ENCODE peak calls at places on chromosomes 16 and 17, in five cellular contexts. A is spleen, V is PC-9, W is HFF-Myc, L is tibial artery. G is an unnamed sample.

GRCh38 chr17:49106366-49107210 is 26.0 kb upstream of the B4GALNT2 start:
- DNase-seq in A (no peak), V (peak; percentile 79), W (no peak), L (no peak), G (peak; percentile 37)

GRCh38 chr17:67390646-67391480 is 13.8 kb downstream of the PITPNC1 start:
- DNase-seq in A (peak; percentile 80), V (peak; percentile 95), W (peak; percentile 63), L (peak; percentile 69), G (peak; percentile 86)

GRCh38 chr16:48194828-48195566 is 39.2 kb upstream of the ABCC12 start:
- DNase-seq in A (no peak), V (peak; percentile 36), W (no peak), L (peak; percentile 20), G (peak; percentile 38)

GRCh38 chr17:45052052-45052772 is 780 bp upstream of the DCAKD start:
- DNase-seq in A (peak; percentile 85), V (no peak), W (no peak), L (no peak), G (no peak)

GRCh38 chr17:82675476-82676245 is 22.8 kb downstream of the RAB40B start:
- DNase-seq in A (no peak), V (no peak), W (no peak), L (no peak), G (no peak)

GRCh38 chr16:1654505-1655268 is 23.4 kb upstream of the JPT2 start:
- DNase-seq in A (no peak), V (no peak), W (no peak), L (no peak), G (no peak)

GRCh38 chr17:82242977-82243647 is 14.3 kb downstream of the SLC16A3 start:
- DNase-seq in A (peak; percentile 77), V (no peak), W (no peak), L (peak; percentile 95), G (peak; percentile 91)

GRCh38 chr17:50808888-50809287 is 26.5 kb upstream of the WFIKKN2 start:
- DNase-seq in A (no peak), V (no peak), W (no peak), L (no peak), G (no peak)

GRCh38 chr16:31141489-31142108 is 6.1 kb upstream of the PRSS8 start:
- DNase-seq in A (peak; percentile 87), V (peak; percentile 68), W (no peak), L (peak; percentile 83), G (no peak)

DNA sequence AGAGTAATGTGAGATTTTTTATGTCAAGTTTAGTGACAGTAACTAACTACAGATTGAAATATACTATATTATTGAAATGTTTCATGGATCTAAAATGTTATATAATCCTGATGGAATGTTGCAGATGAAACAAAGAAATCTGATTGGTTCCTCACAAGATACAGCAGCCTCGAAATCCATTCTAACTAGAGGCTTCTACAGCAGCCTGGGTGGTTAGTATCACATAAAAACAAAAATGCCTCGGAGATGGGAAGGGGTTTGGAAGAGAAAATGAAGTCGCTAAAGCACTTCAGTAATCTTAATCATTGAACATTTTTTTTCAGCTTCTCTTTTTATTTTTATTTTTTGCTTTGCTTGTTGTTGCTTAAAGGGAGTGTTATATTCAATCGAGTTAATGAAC is 75.2 kb downstream of the TANC2 start:
- DNase-seq in A (no peak), V (no peak), W (no peak), L (no peak), G (peak; percentile 7)
- H3K4me3 ChIP-seq in A (no peak overlapping the region), V (no peak overlapping the region), W (no peak overlapping the region), L (no peak overlapping the region), G (no peak overlapping the region)

GRCh38 chr16:57233944-57234706 is 10.9 kb upstream of the ARL2BP start:
- DNase-seq in A (no peak), V (no peak), W (no peak), L (no peak), G (no peak)
- TF ChIP-seq CTCF in A (no peak), V (no peak), W (no peak), L (no peak), G (no peak)

GRCh38 chr17:79039171-79039570 is 15.2 kb downstream of the C1QTNF1 start:
- DNase-seq in A (peak; percentile 12), V (no peak), W (no peak), L (peak; percentile 64), G (no peak)

GRCh38 chr17:79041041-79041570 is 17.1 kb downstream of the C1QTNF1 start:
- DNase-seq in A (peak; percentile 50), V (no peak), W (no peak), L (no peak), G (no peak)

GRCh38 chr17:79036609-79037008 is 12.6 kb downstream of the C1QTNF1 start:
- DNase-seq in A (no peak), V (peak; percentile 77), W (peak; percentile 76), L (peak; percentile 71), G (peak; percentile 95)

GRCh38 chr17:79036181-79036580 is 12.2 kb downstream of the C1QTNF1 start:
- DNase-seq in A (no peak), V (no peak), W (no peak), L (peak; percentile 50), G (no peak)

DNA sequence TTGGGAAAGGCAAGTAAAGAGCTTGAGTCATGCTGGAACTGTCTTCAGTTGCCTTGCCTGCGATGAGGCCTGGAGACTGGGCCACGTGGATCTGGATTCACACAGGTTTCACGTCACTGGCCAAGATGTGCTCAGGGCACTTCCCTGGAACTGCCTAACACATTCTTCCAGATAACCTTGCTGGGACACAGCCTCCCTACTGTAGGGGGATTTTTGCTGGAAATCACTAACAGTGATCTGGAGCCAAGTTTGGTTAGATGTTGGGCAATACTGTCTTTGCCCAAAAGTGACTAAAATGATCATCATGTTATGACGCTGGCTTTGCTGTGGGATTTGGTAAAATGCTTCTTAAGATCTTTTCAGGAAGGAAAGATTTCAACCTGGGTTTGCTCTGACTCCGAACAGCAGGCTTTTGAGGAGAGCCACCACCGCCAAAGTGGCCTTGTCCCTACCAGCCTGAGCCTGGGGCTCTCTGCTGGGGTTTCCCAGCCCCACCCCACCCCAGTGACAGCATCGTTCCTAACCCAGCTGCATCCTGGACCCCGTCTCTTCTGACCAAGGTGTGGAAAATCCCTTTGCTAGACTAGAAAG is 14.7 kb downstream of the C1QTNF1 start:
- DNase-seq in A (peak; percentile 41), V (peak; percentile 38), W (no peak), L (peak; percentile 87), G (peak; percentile 99)
- H3K4me3 ChIP-seq in A (no peak overlapping the region), V (no peak overlapping the region), W (no peak overlapping the region), L (no peak overlapping the region), G (no peak overlapping the region)

GRCh38 chr16:67148221-67148620 is 2.6 kb downstream of the B3GNT9 start:
- DNase-seq in A (peak; percentile 18), V (no peak), W (no peak), L (no peak), G (no peak)

GRCh38 chr16:67150058-67150832 is 553 bp downstream of the B3GNT9 start:
- DNase-seq in A (peak; percentile 79), V (no peak), W (no peak), L (no peak), G (peak; percentile 68)

GRCh38 chr16:67148656-67149275 is 2.0 kb downstream of the B3GNT9 start:
- DNase-seq in A (peak; percentile 38), V (no peak), W (no peak), L (no peak), G (no peak)

GRCh38 chr16:67150833-67151396 is at the start of gene B3GNT9:
- DNase-seq in A (peak; percentile 86), V (no peak), W (no peak), L (peak; percentile 91), G (peak; percentile 80)

DNA sequence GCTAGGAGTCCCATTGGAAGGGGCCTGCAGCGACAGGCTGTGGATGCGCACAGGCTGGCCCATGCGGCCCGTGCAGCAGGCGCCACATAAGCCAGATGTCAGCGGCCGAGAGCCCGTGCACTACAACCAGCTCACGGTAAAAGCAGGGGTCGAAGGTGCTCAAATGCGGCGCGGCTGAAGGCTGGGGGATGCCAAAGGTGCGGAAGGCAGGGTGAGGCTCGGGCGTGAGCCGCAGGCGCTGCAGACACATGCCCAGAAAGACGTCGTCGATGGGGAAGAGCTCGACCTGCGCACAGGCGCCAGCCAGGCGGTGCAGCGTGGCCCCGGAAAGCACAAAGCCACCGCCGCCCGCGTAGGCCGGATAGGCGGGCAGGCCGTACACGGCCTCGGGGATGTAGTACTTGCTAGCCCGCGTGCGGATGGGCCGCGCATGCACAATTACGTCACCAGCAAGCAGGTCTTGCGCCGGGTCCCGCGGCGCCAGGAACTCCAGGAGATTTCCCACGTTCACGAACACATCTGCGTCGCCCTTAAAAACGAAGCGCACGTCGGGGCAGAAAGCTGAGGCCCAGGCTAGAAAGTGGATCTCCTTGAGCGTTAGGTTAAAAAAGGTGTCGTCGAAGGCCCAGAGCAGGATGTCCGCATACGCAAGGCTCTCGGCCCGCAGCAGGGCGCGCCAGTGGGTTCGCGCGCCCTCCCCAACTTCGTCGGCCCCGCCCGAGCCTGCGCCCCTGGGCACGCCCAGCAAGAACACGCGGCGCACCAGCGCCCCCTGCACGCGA is 1.3 kb downstream of the B3GNT9 start:
- DNase-seq in A (peak; percentile 70), V (no peak), W (no peak), L (no peak), G (no peak)
- TF ChIP-seq CTCF in A (no peak), V (no peak), W (no peak), L (no peak), G (no peak)

DNA sequence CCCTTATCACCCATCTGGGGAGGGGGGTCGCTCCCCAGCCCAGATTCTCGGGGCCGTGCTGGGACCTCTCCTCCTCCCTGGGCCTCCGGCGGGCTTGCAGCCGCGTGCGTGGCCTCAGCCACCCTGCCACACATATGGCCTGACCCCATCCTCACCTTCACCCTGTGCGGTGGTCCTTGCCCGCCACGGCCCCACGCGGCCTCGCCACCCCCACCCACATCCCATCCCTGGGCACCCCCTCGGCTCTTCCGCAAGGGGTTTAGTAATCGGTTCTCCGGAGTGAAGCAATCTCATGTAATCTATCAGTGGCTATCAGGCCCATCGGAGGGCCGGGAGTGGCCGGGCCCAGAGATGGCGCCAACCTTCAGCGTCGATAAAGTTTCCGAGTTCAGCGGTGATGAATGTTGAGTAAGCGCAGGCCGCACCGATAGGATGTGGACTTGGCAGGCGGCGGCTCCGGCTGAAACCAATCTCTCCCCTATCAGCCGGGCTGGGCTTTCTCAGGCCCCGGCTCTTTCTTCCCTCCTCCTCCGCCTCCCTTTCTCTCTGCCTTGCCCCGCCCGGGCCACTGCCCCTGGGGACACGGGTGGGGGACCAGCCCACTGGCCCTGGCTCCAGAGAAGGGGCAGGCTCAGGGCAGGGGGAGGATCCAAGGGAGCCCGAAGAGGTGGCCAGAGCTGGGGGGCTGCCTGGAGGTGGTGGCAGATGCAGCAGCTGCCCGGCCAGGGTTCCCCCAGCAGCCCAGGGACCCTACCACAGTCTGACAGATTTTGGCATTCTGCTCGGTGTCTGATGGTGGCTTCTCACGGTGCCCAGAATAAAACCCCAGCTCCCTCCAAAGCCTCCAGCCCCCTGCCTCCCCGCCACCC is 20.8 kb downstream of the ZFPM1 start:
- DNase-seq in A (no peak), V (no peak), W (no peak), L (no peak), G (peak; percentile 89)
- H3K4me3 ChIP-seq in A (no peak overlapping the region), V (no peak overlapping the region), W (no peak overlapping the region), L (no peak overlapping the region), G (peak overlapping the region; percentile 37)